ENCODE peak calls at places on chromosomes 2 and 18, in eight cellular contexts. U, J, Q, N, E, W, H and F are unnamed samples.

GRCh38 chr2:201807452-201807980 is 1.2 kb downstream of the CDK15 start:
- DNase-seq in U (peak; percentile 9), J (peak; percentile 36), Q (no peak), N (no peak), E (no peak), W (no peak), H (peak; percentile 72), F (no peak)

GRCh38 chr18:23107718-23108117 is 27.6 kb upstream of the CABLES1 start:
- DNase-seq in U (no peak), J (peak; percentile 26), Q (no peak), N (no peak), E (no peak), W (no peak), H (no peak), F (no peak)

GRCh38 chr2:239169311-239170048 is 231.3 kb downstream of the HDAC4 start:
- DNase-seq in U (no peak), J (no peak), Q (no peak), N (no peak), E (no peak), W (peak; percentile 16), H (peak; percentile 62), F (no peak)

GRCh38 chr2:124983595-124983994 is 958.5 kb downstream of the CNTNAP5 start:
- DNase-seq in U (no peak), J (no peak), Q (no peak), N (no peak), E (no peak), W (no peak), H (no peak), F (peak; percentile 82)

GRCh38 chr2:101396352-101396717 is 9.0 kb upstream of the CREG2 start:
- DNase-seq in U (no peak), J (no peak), Q (no peak), N (no peak), E (no peak), W (no peak), H (no peak), F (peak; percentile 41)

GRCh38 chr2:150259746-150260145 is 227.7 kb downstream of the RND3 start:
- DNase-seq in U (peak; percentile 5), J (no peak), Q (no peak), N (no peak), E (no peak), W (no peak), H (no peak), F (no peak)

GRCh38 chr2:158412206-158412605 is 44.3 kb downstream of the CCDC148 start:
- DNase-seq in U (peak; percentile 37), J (no peak), Q (no peak), N (no peak), E (no peak), W (no peak), H (no peak), F (no peak)

GRCh38 chr2:105738658-105739051 is 6.1 kb upstream of the NCK2 start:
- DNase-seq in U (no peak), J (no peak), Q (no peak), N (no peak), E (no peak), W (no peak), H (no peak), F (no peak)

GRCh38 chr2:217955881-217956493 is 46.8 kb downstream of the TNS1 start:
- DNase-seq in U (no peak), J (no peak), Q (peak; percentile 5), N (no peak), E (no peak), W (no peak), H (no peak), F (no peak)

GRCh38 chr2:169979025-169979424 is 151.8 kb downstream of the UBR3 start:
- DNase-seq in U (no peak), J (no peak), Q (no peak), N (no peak), E (no peak), W (no peak), H (no peak), F (no peak)

GRCh38 chr18:49911414-49911813 is 98.1 kb upstream of the ACAA2 start:
- DNase-seq in U (no peak), J (no peak), Q (no peak), N (no peak), E (no peak), W (no peak), H (no peak), F (no peak)

GRCh38 chr2:233871432-233871831 is 3.2 kb upstream of the MSL3B start:
- DNase-seq in U (no peak), J (no peak), Q (no peak), N (no peak), E (no peak), W (no peak), H (no peak), F (no peak)

GRCh38 chr2:185128331-185128730 is 530.0 kb downstream of the ZNF804A start:
- DNase-seq in U (no peak), J (no peak), Q (no peak), N (no peak), E (no peak), W (no peak), H (no peak), F (no peak)

GRCh38 chr2:207896525-207897295 is 127.0 kb upstream of the FZD5 start:
- DNase-seq in U (peak; percentile 83), J (peak; percentile 23), Q (no peak), N (peak; percentile 10), E (no peak), W (no peak), H (no peak), F (no peak)

GRCh38 chr2:241863021-241863954 is 4.6 kb upstream of the PDCD1 start:
- DNase-seq in U (peak; percentile 57), J (peak; percentile 27), Q (no peak), N (no peak), E (no peak), W (no peak), H (peak; percentile 82), F (no peak)

DNA sequence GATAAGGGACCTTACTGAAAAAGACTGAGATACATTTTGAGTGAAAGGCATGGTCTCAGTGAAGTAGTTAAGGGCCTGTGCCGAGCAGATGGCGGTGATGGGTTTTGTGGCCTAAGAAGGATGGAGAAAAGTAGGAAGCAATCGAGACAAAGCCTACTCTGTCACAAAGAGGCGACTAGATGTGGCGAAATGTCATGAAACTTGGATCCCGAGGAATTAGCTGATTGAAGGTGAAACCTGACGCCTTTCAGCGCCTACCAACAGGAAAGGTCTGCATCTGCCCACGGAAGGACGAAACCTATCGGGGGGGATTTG is 543 bp upstream of the CEP192 start:
- DNase-seq in U (peak; percentile 75), J (no peak), Q (no peak), N (no peak), E (no peak), W (no peak), H (no peak), F (no peak)
- H3K27ac ChIP-seq in U (peak overlapping the region; percentile 85), J (peak overlapping the region; percentile 49), Q (peak overlapping the region; percentile 91), N (peak overlapping the region; percentile 93), E (peak overlapping the region; percentile 92), W (peak overlapping the region; percentile 93), H (peak overlapping the region; percentile 88), F (peak overlapping the region; percentile 96)

DNA sequence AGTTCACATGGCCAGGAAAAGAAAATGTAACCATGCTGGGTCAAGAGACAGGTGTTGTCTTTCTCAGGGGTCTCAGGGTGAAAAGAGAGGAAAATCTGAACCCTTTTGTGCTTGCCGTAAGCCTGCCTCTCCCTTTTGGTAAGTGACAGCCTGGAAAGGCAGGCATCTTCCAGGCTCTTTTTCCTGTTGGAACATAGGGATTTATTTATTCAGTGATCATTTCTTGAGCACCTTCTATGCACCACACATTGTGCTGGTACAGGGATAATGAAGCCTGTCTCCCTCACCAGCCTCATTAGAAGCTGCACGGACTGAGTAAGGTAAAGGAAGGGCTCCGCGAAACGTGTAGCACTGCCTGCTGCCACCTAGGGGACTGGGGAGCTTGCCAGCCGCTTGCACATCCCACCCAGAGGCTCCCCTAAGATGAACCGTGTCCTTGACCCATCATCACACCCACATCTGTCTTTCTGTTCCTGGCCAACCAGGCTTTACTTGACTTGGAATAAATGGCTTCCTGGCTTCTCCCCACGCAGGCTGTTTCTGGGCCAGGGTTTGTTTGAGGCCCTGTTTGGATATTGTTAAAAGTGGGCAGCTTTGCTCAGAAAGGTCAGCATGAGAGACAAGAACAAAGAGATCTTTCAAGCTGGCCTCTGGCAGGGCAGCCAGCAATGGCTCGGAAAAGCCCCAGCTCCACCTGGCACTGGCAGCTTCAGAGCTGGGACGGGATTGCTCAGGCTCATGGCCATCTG is 73.3 kb upstream of the MCFD2 start:
- DNase-seq in U (peak; percentile 63), J (peak; percentile 74), Q (peak; percentile 35), N (no peak), E (no peak), W (no peak), H (peak; percentile 83), F (no peak)
- TF ChIP-seq POLR2AphosphoS5 in U (no peak), J (no peak), Q (peak; percentile 3), N (no peak), E (no peak), W (no peak), H (peak; percentile 49), F (no peak)

GRCh38 chr2:195359043-195359735 is 297.8 kb upstream of the SLC39A10 start:
- DNase-seq in U (no peak), J (no peak), Q (no peak), N (no peak), E (no peak), W (no peak), H (no peak), F (no peak)
- TF ChIP-seq CTCF in U (no peak), J (no peak), Q (no peak), N (no peak), E (no peak), W (no peak), H (no peak), F (no peak)

DNA sequence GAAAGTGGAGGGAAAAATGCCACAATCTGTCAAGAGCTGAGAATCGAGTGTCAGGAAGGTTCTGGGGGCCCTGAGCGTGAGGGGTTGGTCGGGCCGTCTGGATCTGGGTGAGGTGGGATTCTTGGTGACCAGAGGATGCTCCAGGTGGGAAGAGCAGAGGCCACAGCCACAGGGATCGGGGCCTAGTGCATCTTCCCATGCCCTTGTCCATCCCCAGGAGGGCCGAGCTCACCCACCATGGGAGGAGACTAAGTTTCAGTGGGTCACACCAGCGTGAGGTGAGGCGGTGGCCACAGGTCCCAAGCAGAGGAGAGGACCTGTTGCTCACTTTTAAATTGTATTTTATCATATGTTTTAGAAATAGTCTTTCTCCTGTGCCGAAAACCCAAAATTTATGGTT is 70.0 kb downstream of the TMEM18 start:
- DNase-seq in U (no peak), J (no peak), Q (no peak), N (no peak), E (no peak), W (peak; percentile 10), H (no peak), F (no peak)
- H3K27ac ChIP-seq in U (no peak overlapping the region), J (no peak overlapping the region), Q (no peak overlapping the region), N (no peak overlapping the region), E (no peak overlapping the region), W (no peak overlapping the region), H (no peak overlapping the region), F (no peak overlapping the region)

DNA sequence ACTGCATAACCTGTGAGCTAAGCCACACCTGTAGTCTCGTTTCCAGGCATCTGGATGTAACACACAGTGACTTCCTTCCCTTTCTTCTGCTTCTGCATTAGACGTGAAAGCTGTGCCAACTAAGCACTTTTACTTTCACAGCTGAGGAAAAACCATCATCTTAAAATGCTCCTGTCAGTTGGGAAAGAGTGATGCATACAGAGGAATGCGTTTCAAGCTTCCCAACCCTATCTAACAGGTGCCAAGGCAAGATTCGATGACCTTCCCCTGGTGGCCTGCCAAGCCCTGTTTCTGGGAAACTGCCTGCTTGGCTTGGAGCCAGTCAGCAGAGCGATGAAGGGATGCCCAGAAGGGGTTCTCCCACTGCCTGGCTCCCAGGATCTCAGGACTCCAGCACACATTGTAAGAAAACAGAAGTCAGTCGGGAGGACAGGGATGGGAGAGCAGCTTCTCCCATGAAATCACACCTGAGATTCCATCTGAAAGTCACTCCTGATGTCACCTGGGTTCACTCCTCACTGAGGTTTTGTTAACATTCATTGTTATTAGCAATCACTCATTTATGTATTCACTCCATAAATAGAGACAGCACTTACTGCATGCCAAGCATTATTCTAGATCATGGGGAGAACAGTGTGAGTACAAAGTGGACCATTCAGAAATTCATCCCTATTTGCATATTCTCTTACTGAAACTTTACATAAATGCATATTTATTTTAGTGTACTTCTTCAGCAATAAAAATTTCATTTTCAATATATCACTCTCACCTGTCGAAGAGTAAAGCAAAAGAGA is 64.1 kb downstream of the DTNA start:
- DNase-seq in U (no peak), J (peak; percentile 54), Q (peak; percentile 59), N (no peak), E (no peak), W (no peak), H (peak; percentile 70), F (no peak)
- TF ChIP-seq POLR2AphosphoS5 in U (no peak), J (peak; percentile 50), Q (no peak), N (no peak), E (no peak), W (no peak), H (peak; percentile 45), F (no peak)